ENCODE peak calls at places on chromosomes 5 and 9, in six cellular contexts. A is GM06990, W is fibroblast of pulmonary artery, V is body of pancreas, H is astrocyte of the spinal cord, E is pancreas. Y is an unnamed sample.

GRCh38 chr5:67165524-67166459 is 30.8 kb downstream of the CD180 start:
- DNase-seq in A (peak), W (peak), E (peak), H (peak), V (peak), Y (peak)

GRCh38 chr5:149895416-149896345 is 48.9 kb downstream of the PDE6A start:
- DNase-seq in A (no peak), E (no peak), V (no peak), H (peak), W (peak), Y (no peak)

GRCh38 chr9:13607746-13608445 is 328.4 kb upstream of the MPDZ start:
- DNase-seq in V (no peak), H (peak), A (no peak), E (no peak), W (no peak), Y (no peak)

GRCh38 chr5:122183098-122183794 is 53.9 kb downstream of the ZNF474 start:
- DNase-seq in V (peak), H (peak), W (peak), A (no peak), E (peak), Y (no peak)

GRCh38 chr9:3136999-3137675 is 293.2 kb upstream of the PUM3 start:
- DNase-seq in H (no peak), A (no peak), E (no peak), W (peak), V (no peak), Y (no peak)

GRCh38 chr9:115882911-115883310 is 270.7 kb upstream of the PAPPA start:
- DNase-seq in A (no peak), W (peak), E (no peak), H (peak), V (no peak), Y (no peak)

GRCh38 chr5:116454417-116454927 is 120.2 kb downstream of the SEMA6A start:
- DNase-seq in W (peak), E (no peak), A (peak), V (peak), H (peak), Y (no peak)

GRCh38 chr9:68509689-68510088 is 31.0 kb downstream of the TMEM252 start:
- DNase-seq in V (no peak), E (no peak), W (no peak), A (no peak), H (no peak), Y (no peak)

GRCh38 chr9:131610231-131610761 is 65.0 kb downstream of the PRRT1B start:
- DNase-seq in A (no peak), V (no peak), H (peak), E (no peak), W (peak), Y (no peak)

GRCh38 chr9:91151014-91151740 is 210.5 kb downstream of the AUH start:
- DNase-seq in H (peak), W (peak), E (no peak), V (peak), A (peak), Y (no peak)

GRCh38 chr5:58085800-58086199 is 374.1 kb downstream of the PLK2 start:
- DNase-seq in E (peak), W (peak), V (no peak), A (no peak), H (peak), Y (no peak)

GRCh38 chr5:13328316-13328715 is 616.2 kb downstream of the DNAH5 start:
- DNase-seq in E (no peak), W (no peak), H (no peak), V (no peak), A (no peak), Y (no peak)

DNA sequence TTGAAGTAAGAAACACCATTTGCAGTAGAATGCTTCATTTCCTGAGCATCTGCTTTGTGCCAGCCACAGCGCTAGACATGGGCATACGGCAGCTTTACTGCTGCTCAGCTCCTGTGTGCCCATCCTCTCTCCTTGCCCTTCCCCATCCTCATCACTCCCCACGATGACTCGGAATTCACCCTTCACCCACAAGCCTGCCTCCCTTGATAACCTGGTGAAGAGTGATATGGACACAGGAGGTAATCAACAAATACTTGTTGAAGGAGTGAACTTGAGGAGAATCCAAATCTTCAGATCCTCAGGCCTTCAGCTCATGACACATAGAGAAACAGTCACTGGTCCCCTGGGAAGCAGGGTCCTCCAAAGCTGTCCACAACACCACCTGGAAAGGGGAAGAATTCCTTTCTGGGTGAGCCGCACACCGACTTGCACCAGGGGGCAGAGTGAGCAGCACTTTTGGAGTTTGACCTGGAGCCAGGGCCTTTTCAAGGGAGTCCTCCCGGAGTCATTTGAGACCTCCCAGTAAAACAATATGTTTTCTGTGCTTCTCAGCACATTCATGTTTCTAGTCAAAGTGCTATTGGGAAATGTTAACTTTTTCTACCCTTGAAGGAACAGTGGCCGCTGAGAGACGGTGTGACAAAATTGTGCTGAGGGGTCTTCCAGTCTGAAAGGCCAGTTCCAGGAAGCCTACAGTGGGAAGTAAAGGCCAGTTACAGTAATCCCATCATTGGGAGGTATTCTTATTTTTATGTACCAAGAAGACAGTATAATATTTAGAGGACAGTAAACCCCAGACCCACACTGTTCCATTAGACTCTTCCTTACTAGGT is 332.3 kb downstream of the CWC27 start:
- DNase-seq in H (peak), V (peak), W (peak), E (peak), A (no peak), Y (no peak)
- TF ChIP-seq CTCF in H (peak), V (peak), W (peak), E (peak), A (peak), Y (peak)

DNA sequence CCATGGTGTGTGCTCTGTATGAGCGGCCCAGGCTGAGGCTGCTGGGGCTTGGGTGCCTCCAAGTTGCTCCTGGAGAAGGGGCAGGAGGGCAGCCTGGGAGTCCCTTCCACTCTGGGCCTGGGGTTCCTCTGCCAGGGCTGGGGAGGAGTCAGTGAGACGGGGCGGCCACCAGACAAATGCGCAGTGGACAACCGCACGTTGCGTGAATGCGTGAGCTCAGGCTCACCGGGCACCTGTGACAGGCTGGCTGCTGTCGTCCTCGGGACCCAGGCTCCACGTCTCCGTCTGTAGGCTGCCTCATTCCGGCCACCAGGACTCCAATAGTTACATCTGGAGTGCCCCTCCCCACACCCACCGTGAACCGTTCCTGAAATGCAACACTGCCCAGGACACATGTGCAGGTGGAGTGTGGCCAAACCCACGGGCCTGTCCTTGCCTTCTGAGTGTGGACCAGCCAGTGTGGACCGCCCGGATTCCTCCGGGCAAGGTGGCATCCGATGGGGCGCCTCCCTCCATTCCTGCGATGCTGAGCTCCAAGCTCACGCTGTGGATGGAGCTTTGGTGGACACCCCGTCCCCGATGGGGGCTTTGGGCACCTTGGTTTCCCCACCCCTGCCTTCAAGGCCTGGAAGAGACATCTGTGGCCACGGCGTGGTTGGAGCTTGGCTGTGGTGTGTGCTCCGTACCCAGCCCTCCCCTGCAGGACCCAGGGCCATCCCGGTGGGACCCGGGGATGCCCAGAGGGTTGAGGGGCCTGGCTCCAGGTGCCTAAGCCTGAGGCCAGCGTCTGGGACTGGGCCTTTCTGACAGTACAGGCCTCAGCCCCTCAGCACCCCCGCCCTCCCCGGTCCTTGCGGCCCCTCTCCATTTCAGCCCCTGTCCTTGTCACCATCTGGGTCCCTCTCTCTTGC is 34.0 kb upstream of the RXRA start:
- DNase-seq in E (no peak), W (no peak), A (no peak), H (no peak), V (no peak), Y (no peak)
- TF ChIP-seq CTCF in E (no peak), W (no peak), A (no peak), H (no peak), V (no peak), Y (no peak)

GRCh38 chr5:144196612-144197011 is 25.9 kb downstream of the KCTD16 start:
- DNase-seq in A (no peak), E (no peak), H (no peak), V (no peak), W (no peak), Y (no peak)
- TF ChIP-seq CTCF in A (no peak), E (no peak), H (peak), V (no peak), W (no peak), Y (no peak)

GRCh38 chr9:108535526-108535925 is 320.3 kb downstream of the ACTL7B start:
- DNase-seq in H (no peak), W (peak), A (no peak), V (no peak), E (no peak), Y (no peak)
- TF ChIP-seq CTCF in H (peak), W (peak), A (peak), V (no peak), E (no peak), Y (no peak)

DNA sequence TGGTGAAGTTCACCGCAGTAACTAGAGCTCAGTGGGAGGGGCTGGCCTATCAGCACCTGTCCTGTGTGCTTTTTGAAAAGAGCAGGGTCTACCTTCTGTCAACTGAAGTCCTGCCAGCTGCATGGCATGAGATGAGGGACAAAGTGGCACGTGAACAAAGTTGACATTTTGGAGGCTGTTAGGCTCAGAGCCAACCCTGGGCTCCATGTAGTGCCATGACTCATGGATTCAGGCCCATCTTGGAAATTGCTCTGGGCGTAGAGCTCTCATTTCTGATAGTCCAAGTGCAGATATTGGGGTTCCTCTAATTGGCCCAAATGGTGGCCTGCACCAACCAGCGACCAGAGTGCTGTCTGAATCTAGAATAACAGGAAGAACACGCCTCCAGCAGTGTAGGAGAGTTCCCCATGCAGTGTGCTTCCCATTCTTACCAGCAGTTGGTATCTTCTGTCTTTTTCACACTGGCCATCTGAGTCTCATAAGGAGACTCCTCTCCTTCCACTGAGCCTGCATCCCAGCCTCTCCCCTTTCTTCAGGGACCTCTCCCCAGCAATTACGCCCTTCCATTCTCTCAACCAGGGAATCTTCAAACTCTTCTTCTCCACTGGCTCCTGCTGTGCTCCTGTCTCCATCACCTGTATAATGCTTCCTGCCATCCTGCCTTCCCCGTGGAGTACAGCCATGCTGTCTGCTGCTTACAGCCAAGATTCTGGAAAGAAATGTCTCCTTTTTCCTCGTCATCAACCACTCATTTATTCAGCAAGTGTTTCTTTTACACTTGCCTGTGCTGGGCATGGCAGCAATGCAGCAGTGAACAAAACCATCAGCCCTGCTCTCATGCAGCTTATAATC is 30.4 kb downstream of the IRF1 start:
- DNase-seq in V (peak), W (no peak), H (no peak), E (no peak), A (no peak), Y (peak)
- TF ChIP-seq CTCF in V (no peak), W (no peak), H (peak), E (no peak), A (no peak), Y (no peak)

GRCh38 chr5:174340221-174340620 is 294.7 kb downstream of the NSG2 start:
- DNase-seq in V (no peak), W (peak), H (no peak), E (no peak), A (no peak), Y (no peak)

GRCh38 chr5:174347183-174347582 is 301.7 kb downstream of the NSG2 start:
- DNase-seq in A (no peak), E (no peak), V (no peak), H (no peak), W (no peak), Y (no peak)

GRCh38 chr5:174342696-174343095 is 297.2 kb downstream of the NSG2 start:
- DNase-seq in V (no peak), W (no peak), H (no peak), E (no peak), A (no peak), Y (no peak)

GRCh38 chr5:174343826-174344225 is 298.3 kb downstream of the NSG2 start:
- DNase-seq in E (no peak), V (no peak), A (no peak), W (no peak), H (no peak), Y (no peak)

GRCh38 chr5:174344335-174344734 is 298.8 kb downstream of the NSG2 start:
- DNase-seq in W (no peak), E (no peak), A (no peak), H (no peak), V (no peak), Y (no peak)
- TF ChIP-seq CTCF in W (no peak), E (no peak), A (no peak), H (no peak), V (no peak), Y (no peak)

GRCh38 chr5:108762660-108763059 is 15.0 kb downstream of the FER start:
- DNase-seq in W (no peak), H (no peak), E (no peak), V (no peak), A (no peak), Y (no peak)
- TF ChIP-seq CTCF in W (no peak), H (no peak), E (no peak), V (no peak), A (no peak), Y (no peak)

GRCh38 chr5:112867411-112867810 is 6.3 kb downstream of the SRP19 start:
- DNase-seq in V (no peak), A (no peak), H (no peak), W (no peak), E (no peak), Y (no peak)
- TF ChIP-seq CTCF in V (no peak), A (no peak), H (no peak), W (no peak), E (no peak), Y (no peak)

DNA sequence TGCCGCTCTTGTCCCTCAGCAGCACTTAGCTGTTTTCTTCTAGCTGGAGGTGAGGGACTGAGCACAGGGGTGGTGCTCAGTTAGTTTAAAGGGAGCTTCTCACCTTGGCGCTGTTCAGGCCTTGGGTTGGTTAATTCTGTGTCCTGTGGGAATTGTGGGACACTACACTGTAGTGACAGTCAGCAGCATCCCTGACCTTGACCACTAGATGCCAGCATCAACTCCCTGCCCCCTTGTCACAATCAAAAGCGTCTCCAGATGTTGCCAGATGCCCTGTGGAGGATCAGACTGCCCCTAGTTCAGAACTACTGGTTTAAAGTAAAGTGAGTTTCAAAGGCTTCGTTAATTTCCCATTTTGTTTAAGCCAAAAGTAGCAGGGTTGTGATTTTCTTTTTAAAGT is 65.5 kb upstream of the DMRT3 start:
- DNase-seq in E (no peak), H (no peak), V (no peak), W (no peak), A (no peak), Y (no peak)
- TF ChIP-seq CTCF in E (no peak), H (no peak), V (no peak), W (no peak), A (peak), Y (no peak)

GRCh38 chr5:1511651-1512540 is 11.9 kb downstream of the LPCAT1 start:
- DNase-seq in W (peak), V (peak), A (peak), E (peak), H (peak), Y (peak)
- TF ChIP-seq CTCF in W (peak), V (no peak), A (peak), E (no peak), H (peak), Y (no peak)

Y was measured in natural killer cell.